ENCODE peak calls at places on chromosomes 4 and X, in seven cellular contexts. C is ascending aorta, S is IMR-90, G is lower lobe of right lung, E is psoas muscle, Z is brain microvascular endothelial cell, U is colonic mucosa. F is an unnamed sample.

GRCh38 chrX:139423186-139423585 is 107.4 kb upstream of the F9 start:
- DNase-seq in G (no peak), U (no peak), Z (no peak), C (no peak), S (no peak), E (no peak), F (no peak)

GRCh38 chrX:98289726-98290125 is 1406.0 kb downstream of the RPA4 start:
- DNase-seq in G (no peak), C (no peak), E (no peak), S (no peak), U (no peak), Z (no peak), F (no peak)

GRCh38 chr4:96354036-96354712 is 514.3 kb downstream of the PDHA2 start:
- DNase-seq in U (no peak), E (no peak), Z (peak; percentile 10), S (no peak), G (no peak), C (no peak), F (no peak)

GRCh38 chr4:102319594-102319993 is 25.7 kb downstream of the SLC39A8 start:
- DNase-seq in S (no peak), U (no peak), Z (no peak), C (no peak), G (no peak), E (no peak), F (no peak)

GRCh38 chrX:13669246-13669689 is 16.3 kb downstream of the TCEANC start:
- DNase-seq in G (peak; percentile 61), U (peak; percentile 82), E (no peak), Z (peak; percentile 90), C (no peak), S (peak; percentile 99), F (peak; percentile 95)

GRCh38 chrX:48786341-48786800 is at the start of gene GATA1:
- DNase-seq in G (no peak), S (no peak), U (no peak), E (no peak), Z (no peak), C (no peak), F (no peak)

GRCh38 chrX:119427795-119428185 is 28.7 kb downstream of the SLC25A43 start:
- DNase-seq in E (no peak), U (no peak), S (no peak), C (no peak), G (no peak), Z (no peak), F (no peak)

GRCh38 chr4:79273918-79274317 is 51.9 kb downstream of the NAA11 start:
- DNase-seq in C (no peak), E (no peak), U (no peak), S (no peak), G (no peak), Z (no peak), F (no peak)

GRCh38 chr4:168917150-168917779 is 92.8 kb downstream of the CBR4 start:
- DNase-seq in E (no peak), C (no peak), Z (peak; percentile 24), S (peak; percentile 54), G (no peak), U (no peak), F (peak; percentile 62)

GRCh38 chr4:16079046-16079445 is 4.8 kb downstream of the PROM1 start:
- DNase-seq in G (no peak), S (peak; percentile 7), E (no peak), U (no peak), Z (no peak), C (no peak), F (no peak)

GRCh38 chr4:72505314-72505744 is 63.7 kb downstream of the ADAMTS3 start:
- DNase-seq in U (no peak), S (peak; percentile 58), C (no peak), Z (peak; percentile 30), G (no peak), E (no peak), F (peak; percentile 66)

GRCh38 chr4:158090323-158090722 is 82.5 kb downstream of the GASK1B start:
- DNase-seq in U (no peak), E (no peak), C (no peak), G (no peak), S (peak; percentile 11), Z (no peak), F (peak; percentile 17)

GRCh38 chr4:169098054-169098896 is 88.2 kb upstream of the CBR4 start:
- DNase-seq in E (no peak), Z (peak; percentile 70), U (no peak), C (no peak), G (no peak), S (peak; percentile 52), F (no peak)

GRCh38 chrX:85052636-85053343 is 49.1 kb downstream of the APOOL start:
- DNase-seq in U (no peak), Z (peak; percentile 14), E (no peak), S (peak; percentile 86), C (no peak), G (no peak), F (peak; percentile 78)

GRCh38 chr4:185634066-185634652 is 98.9 kb upstream of the PDLIM3 start:
- DNase-seq in G (no peak), S (peak; percentile 7), Z (no peak), U (no peak), E (no peak), C (no peak), F (no peak)

GRCh38 chr4:188550296-188550695 is 411.1 kb downstream of the TRIML1 start:
- DNase-seq in S (peak; percentile 5), E (no peak), Z (peak; percentile 51), G (no peak), C (no peak), U (no peak), F (peak; percentile 6)

DNA sequence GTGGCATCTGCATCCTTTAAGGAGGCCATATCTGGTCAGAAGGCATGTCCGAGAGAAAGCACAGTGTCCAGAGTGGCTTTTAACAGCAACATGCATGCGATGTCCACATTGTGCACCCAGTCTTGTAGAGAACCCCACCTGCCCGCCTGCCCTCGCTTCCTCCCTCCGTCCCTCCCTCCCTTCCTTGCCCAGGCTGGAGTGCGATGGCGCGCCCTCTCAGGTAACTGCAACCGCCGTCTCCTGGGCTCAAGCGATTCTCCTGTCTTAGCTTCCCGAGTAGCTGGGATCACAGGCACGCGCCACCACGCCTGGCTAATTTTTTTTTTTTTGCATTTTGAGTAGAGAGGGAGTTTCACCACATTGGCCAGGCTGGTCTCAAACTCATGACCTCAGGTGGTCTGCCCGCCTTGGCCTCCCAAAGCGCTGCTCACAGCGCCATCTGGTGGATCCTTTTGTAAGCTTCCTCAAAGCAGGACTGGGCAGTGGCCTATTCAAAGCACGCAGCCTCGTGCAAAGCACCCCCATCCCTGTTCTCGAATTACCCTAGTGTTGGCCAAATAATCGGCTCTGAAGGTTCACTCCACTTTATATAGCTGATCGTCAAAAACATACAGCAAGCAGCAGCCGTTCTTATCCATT is 15.0 kb downstream of the BRCC3 start:
- DNase-seq in G (no peak), E (peak; percentile 59), Z (no peak), S (peak; percentile 12), U (peak; percentile 35), C (no peak), F (peak; percentile 17)
- TF ChIP-seq CTCF in G (peak; percentile 42), E (peak; percentile 40), Z (peak; percentile 69), S (peak; percentile 43), U (peak; percentile 38), C (peak; percentile 40), F (peak; percentile 52)

GRCh38 chr4:174136013-174136412 is 147.5 kb downstream of the FBXO8 start:
- DNase-seq in Z (no peak), G (no peak), E (no peak), C (no peak), S (no peak), U (no peak), F (peak; percentile 4)
- H3K4me3 ChIP-seq in Z (no peak overlapping the region), G (peak overlapping the region; percentile 12), E (peak overlapping the region; percentile 46), C (peak overlapping the region; percentile 26), S (no peak overlapping the region), U (no peak overlapping the region), F (peak overlapping the region; percentile 43)

GRCh38 chr4:663438-664428 is 10.3 kb downstream of the ATP5ME start:
- DNase-seq in G (peak; percentile 86), U (no peak), E (peak; percentile 64), S (no peak), C (no peak), Z (no peak), F (no peak)
- TF ChIP-seq CTCF in G (peak; percentile 17), U (no peak), E (no peak), S (no peak), C (no peak), Z (no peak), F (no peak)

DNA sequence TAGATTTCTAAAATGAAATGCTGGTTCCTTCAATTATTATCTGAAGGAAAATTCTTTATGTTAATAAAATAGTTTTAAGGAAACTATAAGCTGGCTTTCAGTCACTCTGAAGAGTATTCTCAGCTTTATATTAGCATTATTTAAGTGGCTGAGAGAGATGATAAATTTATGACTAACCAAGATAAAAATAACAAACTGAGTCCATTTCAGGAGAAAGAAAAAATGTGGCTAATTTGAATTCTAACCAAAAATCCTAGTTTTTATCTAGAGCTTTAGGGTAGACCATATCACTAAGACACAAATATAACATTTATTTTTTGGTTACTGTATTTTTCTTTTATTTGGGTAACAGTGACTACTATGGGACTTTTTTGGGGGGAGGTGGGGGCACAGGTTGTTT is 59.4 kb upstream of the NAP1L5 start:
- DNase-seq in U (no peak), E (no peak), Z (no peak), S (peak; percentile 34), C (no peak), G (no peak), F (no peak)
- H3K4me3 ChIP-seq in U (no peak overlapping the region), E (peak overlapping the region; percentile 55), Z (no peak overlapping the region), S (no peak overlapping the region), C (no peak overlapping the region), G (no peak overlapping the region), F (no peak overlapping the region)

DNA sequence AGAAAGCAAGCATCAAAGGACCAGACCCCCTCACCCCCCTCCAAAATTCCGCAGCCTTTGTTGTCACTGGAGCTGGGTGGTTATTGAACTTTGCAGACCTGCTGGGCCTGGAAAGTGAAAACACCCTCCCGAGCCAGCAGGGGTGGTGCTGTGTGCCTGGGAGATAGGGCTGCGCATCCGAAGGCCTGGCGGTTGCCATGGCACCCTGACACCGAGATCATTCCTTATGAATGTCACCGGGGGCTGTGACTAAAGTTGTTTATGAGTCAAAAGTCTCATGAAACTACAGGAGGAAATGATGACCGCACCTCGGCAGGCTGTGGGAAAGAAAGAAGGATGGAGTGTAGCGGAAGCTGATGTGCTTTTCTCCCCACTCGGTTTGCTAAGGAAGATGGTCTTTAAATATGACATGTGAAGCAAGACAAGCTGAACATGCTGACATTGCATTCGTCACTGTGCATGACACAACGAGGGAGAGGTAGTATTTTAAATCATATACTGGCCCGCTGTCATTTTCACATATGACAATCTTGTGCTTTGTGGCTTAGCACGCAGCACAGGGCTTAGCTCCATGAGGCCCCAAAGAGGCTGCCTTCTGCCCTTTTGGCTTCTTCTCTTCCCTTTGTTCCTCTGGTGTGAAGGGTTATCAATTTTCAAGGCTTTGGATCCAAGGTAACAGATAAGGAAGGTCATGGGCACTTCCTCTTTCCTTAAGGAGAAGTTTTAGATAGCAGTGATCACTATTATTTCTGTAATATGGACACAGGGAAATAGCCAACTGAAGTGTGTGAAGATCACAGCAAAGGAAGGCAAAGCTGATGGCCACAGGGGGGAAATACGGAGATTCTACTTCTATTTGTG is 367.1 kb downstream of the UNC5C start:
- DNase-seq in C (no peak), U (no peak), E (no peak), G (no peak), Z (peak; percentile 94), S (peak; percentile 2), F (peak; percentile 27)
- TF ChIP-seq CTCF in C (no peak), U (no peak), E (no peak), G (no peak), Z (peak; percentile 66), S (no peak), F (no peak)

GRCh38 chr4:108884596-108884995 is 121.7 kb upstream of the ETNPPL start:
- DNase-seq in U (no peak), E (no peak), Z (peak; percentile 8), G (no peak), S (peak; percentile 31), C (no peak), F (no peak)
- H3K4me3 ChIP-seq in U (no peak overlapping the region), E (no peak overlapping the region), Z (no peak overlapping the region), G (no peak overlapping the region), S (no peak overlapping the region), C (no peak overlapping the region), F (no peak overlapping the region)